ENCODE peak calls at places on chromosomes 3 and 15, in eight cellular contexts. One of them, this sample, is unnamed.

GRCh38 chr3:175956964-175957363 is 1097.8 kb downstream of the NAALADL2 start:
- DNase-seq in HEK293T: peak; percentile 14
- DNase-seq in activated T-helper 9 cell treated with anti-CD3 and anti-CD28 coated beads, Interleukin-2, amount 50 U/mL, for 16 hours: no peak
- DNase-seq in Caco-2: peak; percentile 41
- DNase-seq in activated gamma-delta T cell treated with Interleukin-2 at 50 U/mL for 16 hours: no peak
- DNase-seq in HFFc6: peak; percentile 28
- DNase-seq in endothelial cell: peak; percentile 23
- DNase-seq in upper lobe of right lung: no peak
- DNase-seq in this sample: no peak

GRCh38 chr3:172856766-172857742 is 106.5 kb downstream of the ECT2 start:
- DNase-seq in HEK293T: peak; percentile 11
- DNase-seq in activated T-helper 9 cell treated with anti-CD3 and anti-CD28 coated beads, Interleukin-2, amount 50 U/mL, for 16 hours: no peak
- DNase-seq in Caco-2: peak; percentile 42
- DNase-seq in activated gamma-delta T cell treated with Interleukin-2 at 50 U/mL for 16 hours: no peak
- DNase-seq in HFFc6: no peak
- DNase-seq in endothelial cell: no peak
- DNase-seq in upper lobe of right lung: no peak
- DNase-seq in this sample: no peak

GRCh38 chr15:41572866-41573265 is 13.9 kb downstream of the TYRO3 start:
- DNase-seq in HEK293T: no peak
- DNase-seq in activated T-helper 9 cell treated with anti-CD3 and anti-CD28 coated beads, Interleukin-2, amount 50 U/mL, for 16 hours: no peak
- DNase-seq in Caco-2: no peak
- DNase-seq in activated gamma-delta T cell treated with Interleukin-2 at 50 U/mL for 16 hours: no peak
- DNase-seq in HFFc6: no peak
- DNase-seq in endothelial cell: no peak
- DNase-seq in upper lobe of right lung: no peak
- DNase-seq in this sample: no peak

GRCh38 chr3:110420158-110420641 is 651.4 kb upstream of the NECTIN3 start:
- DNase-seq in HEK293T: no peak
- DNase-seq in activated T-helper 9 cell treated with anti-CD3 and anti-CD28 coated beads, Interleukin-2, amount 50 U/mL, for 16 hours: no peak
- DNase-seq in Caco-2: no peak
- DNase-seq in activated gamma-delta T cell treated with Interleukin-2 at 50 U/mL for 16 hours: no peak
- DNase-seq in HFFc6: peak; percentile 78
- DNase-seq in endothelial cell: no peak
- DNase-seq in upper lobe of right lung: no peak
- DNase-seq in this sample: no peak

GRCh38 chr15:49308686-49309085 is 114.4 kb upstream of the FGF7 start:
- DNase-seq in HEK293T: no peak
- DNase-seq in activated T-helper 9 cell treated with anti-CD3 and anti-CD28 coated beads, Interleukin-2, amount 50 U/mL, for 16 hours: no peak
- DNase-seq in Caco-2: no peak
- DNase-seq in activated gamma-delta T cell treated with Interleukin-2 at 50 U/mL for 16 hours: no peak
- DNase-seq in HFFc6: no peak
- DNase-seq in endothelial cell: no peak
- DNase-seq in upper lobe of right lung: no peak
- DNase-seq in this sample: no peak

GRCh38 chr3:194851254-194851653 is 165.6 kb downstream of the FAM43A start:
- DNase-seq in HEK293T: no peak
- DNase-seq in activated T-helper 9 cell treated with anti-CD3 and anti-CD28 coated beads, Interleukin-2, amount 50 U/mL, for 16 hours: no peak
- DNase-seq in Caco-2: no peak
- DNase-seq in activated gamma-delta T cell treated with Interleukin-2 at 50 U/mL for 16 hours: no peak
- DNase-seq in HFFc6: no peak
- DNase-seq in endothelial cell: no peak
- DNase-seq in upper lobe of right lung: no peak
- DNase-seq in this sample: no peak

GRCh38 chr3:102178817-102179216 is 256.0 kb upstream of the ZPLD1 start:
- DNase-seq in HEK293T: no peak
- DNase-seq in activated T-helper 9 cell treated with anti-CD3 and anti-CD28 coated beads, Interleukin-2, amount 50 U/mL, for 16 hours: no peak
- DNase-seq in Caco-2: no peak
- DNase-seq in activated gamma-delta T cell treated with Interleukin-2 at 50 U/mL for 16 hours: no peak
- DNase-seq in HFFc6: no peak
- DNase-seq in endothelial cell: no peak
- DNase-seq in upper lobe of right lung: no peak
- DNase-seq in this sample: no peak

GRCh38 chr3:90091557-90091956 is 984.1 kb downstream of the EPHA3 start:
- DNase-seq in HEK293T: peak; percentile 48
- DNase-seq in activated T-helper 9 cell treated with anti-CD3 and anti-CD28 coated beads, Interleukin-2, amount 50 U/mL, for 16 hours: no peak
- DNase-seq in Caco-2: peak; percentile 30
- DNase-seq in activated gamma-delta T cell treated with Interleukin-2 at 50 U/mL for 16 hours: no peak
- DNase-seq in HFFc6: no peak
- DNase-seq in endothelial cell: peak; percentile 37
- DNase-seq in upper lobe of right lung: no peak
- DNase-seq in this sample: no peak

GRCh38 chr15:35481992-35482391 is 64.0 kb downstream of the DPH6 start:
- DNase-seq in HEK293T: peak; percentile 4
- DNase-seq in activated T-helper 9 cell treated with anti-CD3 and anti-CD28 coated beads, Interleukin-2, amount 50 U/mL, for 16 hours: no peak
- DNase-seq in Caco-2: peak; percentile 29
- DNase-seq in activated gamma-delta T cell treated with Interleukin-2 at 50 U/mL for 16 hours: no peak
- DNase-seq in HFFc6: peak; percentile 83
- DNase-seq in endothelial cell: no peak
- DNase-seq in upper lobe of right lung: no peak
- DNase-seq in this sample: no peak

This sample was measured in central memory CD4-positive, alpha-beta T cell.